ENCODE peak calls at places on chromosomes 6 and 20, in six cellular contexts. One of them, this sample, is unnamed.

GRCh38 chr6:137170266-137171052 is 3.0 kb downstream of the IL22RA2 start:
- DNase-seq in transverse colon: no peak
- DNase-seq in breast epithelium: no peak
- DNase-seq in heart right ventricle: no peak
- DNase-seq in fibroblast of the aortic adventitia: no peak
- DNase-seq in fibroblast of mammary gland: no peak
- DNase-seq in this sample: no peak

GRCh38 chr20:58900292-58900931 is 47.9 kb downstream of the GNAS start:
- DNase-seq in transverse colon: no peak
- DNase-seq in breast epithelium: no peak
- DNase-seq in heart right ventricle: no peak
- DNase-seq in fibroblast of the aortic adventitia: no peak
- DNase-seq in fibroblast of mammary gland: no peak
- DNase-seq in this sample: no peak

GRCh38 chr20:32449890-32450401 is 91.8 kb downstream of the ASXL1 start:
- DNase-seq in transverse colon: no peak
- DNase-seq in breast epithelium: no peak
- DNase-seq in heart right ventricle: no peak
- DNase-seq in fibroblast of the aortic adventitia: no peak
- DNase-seq in fibroblast of mammary gland: no peak
- DNase-seq in this sample: no peak

GRCh38 chr6:55953384-55953783 is 78.0 kb upstream of the BMP5 start:
- DNase-seq in transverse colon: no peak
- DNase-seq in breast epithelium: no peak
- DNase-seq in heart right ventricle: no peak
- DNase-seq in fibroblast of the aortic adventitia: peak; percentile 82
- DNase-seq in fibroblast of mammary gland: peak; percentile 82
- DNase-seq in this sample: no peak

GRCh38 chr20:5433352-5433751 is 116.6 kb upstream of the PROKR2 start:
- DNase-seq in transverse colon: no peak
- DNase-seq in breast epithelium: no peak
- DNase-seq in heart right ventricle: no peak
- DNase-seq in fibroblast of the aortic adventitia: no peak
- DNase-seq in fibroblast of mammary gland: no peak
- DNase-seq in this sample: no peak

GRCh38 chr6:14025160-14025559 is 92.4 kb upstream of the CD83 start:
- DNase-seq in transverse colon: no peak
- DNase-seq in breast epithelium: no peak
- DNase-seq in heart right ventricle: no peak
- DNase-seq in fibroblast of the aortic adventitia: no peak
- DNase-seq in fibroblast of mammary gland: no peak
- DNase-seq in this sample: no peak

GRCh38 chr6:26273673-26274595 is 91.1 kb upstream of the BTN3A2 start:
- DNase-seq in transverse colon: no peak
- DNase-seq in breast epithelium: no peak
- DNase-seq in heart right ventricle: no peak
- DNase-seq in fibroblast of the aortic adventitia: peak; percentile 53
- DNase-seq in fibroblast of mammary gland: peak; percentile 25
- DNase-seq in this sample: no peak

GRCh38 chr20:4040283-4041179 is 25.2 kb upstream of the RNF24 start:
- DNase-seq in transverse colon: peak; percentile 29
- DNase-seq in breast epithelium: no peak
- DNase-seq in heart right ventricle: no peak
- DNase-seq in fibroblast of the aortic adventitia: peak; percentile 61
- DNase-seq in fibroblast of mammary gland: peak; percentile 70
- DNase-seq in this sample: no peak

GRCh38 chr20:57410398-57411323 is 19.5 kb downstream of the RBM38 start:
- DNase-seq in transverse colon: no peak
- DNase-seq in breast epithelium: no peak
- DNase-seq in heart right ventricle: no peak
- DNase-seq in fibroblast of the aortic adventitia: no peak
- DNase-seq in fibroblast of mammary gland: no peak
- DNase-seq in this sample: peak; percentile 32

GRCh38 chr6:125153541-125154183 is at the start of gene TPD52L1:
- DNase-seq in transverse colon: peak; percentile 81
- DNase-seq in breast epithelium: peak; percentile 85
- DNase-seq in heart right ventricle: peak; percentile 81
- DNase-seq in fibroblast of the aortic adventitia: peak; percentile 67
- DNase-seq in fibroblast of mammary gland: peak; percentile 54
- DNase-seq in this sample: peak; percentile 83

GRCh38 chr6:170575250-170575649 is 9.2 kb downstream of the PDCD2 start:
- DNase-seq in transverse colon: no peak
- DNase-seq in breast epithelium: no peak
- DNase-seq in heart right ventricle: no peak
- DNase-seq in fibroblast of the aortic adventitia: peak; percentile 8
- DNase-seq in fibroblast of mammary gland: peak; percentile 29
- DNase-seq in this sample: no peak

GRCh38 chr6:155795173-155795796 is 339.6 kb upstream of the NOX3 start:
- DNase-seq in transverse colon: no peak
- DNase-seq in breast epithelium: no peak
- DNase-seq in heart right ventricle: no peak
- DNase-seq in fibroblast of the aortic adventitia: peak; percentile 67
- DNase-seq in fibroblast of mammary gland: no peak
- DNase-seq in this sample: no peak

GRCh38 chr20:32902456-32903420 is 44.0 kb downstream of the EFCAB8 start:
- DNase-seq in transverse colon: peak; percentile 44
- DNase-seq in breast epithelium: no peak
- DNase-seq in heart right ventricle: peak; percentile 32
- DNase-seq in fibroblast of the aortic adventitia: peak; percentile 56
- DNase-seq in fibroblast of mammary gland: peak; percentile 51
- DNase-seq in this sample: peak; percentile 67

GRCh38 chr6:132715204-132715603 is 1.3 kb upstream of the VNN1 start:
- DNase-seq in transverse colon: peak; percentile 13
- DNase-seq in breast epithelium: no peak
- DNase-seq in heart right ventricle: no peak
- DNase-seq in fibroblast of the aortic adventitia: peak; percentile 52
- DNase-seq in fibroblast of mammary gland: peak; percentile 71
- DNase-seq in this sample: peak; percentile 12
- TF ChIP-seq CTCF in transverse colon: no peak
- TF ChIP-seq CTCF in breast epithelium: no peak
- TF ChIP-seq CTCF in heart right ventricle: peak; percentile 39
- TF ChIP-seq CTCF in fibroblast of the aortic adventitia: peak; percentile 35
- TF ChIP-seq CTCF in fibroblast of mammary gland: peak; percentile 48
- TF ChIP-seq CTCF in this sample: no peak

DNA sequence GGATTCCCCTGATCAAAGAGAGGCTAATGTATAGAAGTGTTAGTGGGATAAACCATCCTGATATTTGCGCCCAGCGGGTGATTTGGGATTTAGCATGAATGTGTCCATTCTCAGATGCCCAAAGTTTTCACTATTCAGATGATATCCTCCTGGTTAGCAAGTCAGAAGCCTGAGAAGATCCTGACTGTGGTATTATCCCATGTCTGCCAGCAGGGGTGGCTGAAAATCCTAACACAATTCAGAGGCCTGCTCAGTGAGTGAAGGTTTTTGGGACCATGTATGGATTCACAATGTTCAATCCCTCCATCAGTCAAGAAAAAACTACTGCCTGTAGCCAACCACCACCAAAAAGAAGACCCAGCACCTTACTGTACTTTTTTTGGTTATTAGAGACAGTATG is 34.1 kb upstream of the SPACA1 start:
- DNase-seq in transverse colon: no peak
- DNase-seq in breast epithelium: no peak
- DNase-seq in heart right ventricle: no peak
- DNase-seq in fibroblast of the aortic adventitia: no peak
- DNase-seq in fibroblast of mammary gland: no peak
- DNase-seq in this sample: no peak
- TF ChIP-seq CTCF in transverse colon: no peak
- TF ChIP-seq CTCF in breast epithelium: no peak
- TF ChIP-seq CTCF in heart right ventricle: no peak
- TF ChIP-seq CTCF in fibroblast of the aortic adventitia: no peak
- TF ChIP-seq CTCF in fibroblast of mammary gland: no peak
- TF ChIP-seq CTCF in this sample: no peak

GRCh38 chr6:116115781-116116180 is 10.2 kb downstream of the COL10A1 start:
- DNase-seq in transverse colon: no peak
- DNase-seq in breast epithelium: no peak
- DNase-seq in heart right ventricle: no peak
- DNase-seq in fibroblast of the aortic adventitia: peak; percentile 31
- DNase-seq in fibroblast of mammary gland: peak; percentile 24
- DNase-seq in this sample: no peak
- TF ChIP-seq CTCF in transverse colon: no peak
- TF ChIP-seq CTCF in breast epithelium: no peak
- TF ChIP-seq CTCF in heart right ventricle: peak; percentile 31
- TF ChIP-seq CTCF in fibroblast of the aortic adventitia: peak; percentile 51
- TF ChIP-seq CTCF in fibroblast of mammary gland: peak; percentile 42
- TF ChIP-seq CTCF in this sample: peak; percentile 26

DNA sequence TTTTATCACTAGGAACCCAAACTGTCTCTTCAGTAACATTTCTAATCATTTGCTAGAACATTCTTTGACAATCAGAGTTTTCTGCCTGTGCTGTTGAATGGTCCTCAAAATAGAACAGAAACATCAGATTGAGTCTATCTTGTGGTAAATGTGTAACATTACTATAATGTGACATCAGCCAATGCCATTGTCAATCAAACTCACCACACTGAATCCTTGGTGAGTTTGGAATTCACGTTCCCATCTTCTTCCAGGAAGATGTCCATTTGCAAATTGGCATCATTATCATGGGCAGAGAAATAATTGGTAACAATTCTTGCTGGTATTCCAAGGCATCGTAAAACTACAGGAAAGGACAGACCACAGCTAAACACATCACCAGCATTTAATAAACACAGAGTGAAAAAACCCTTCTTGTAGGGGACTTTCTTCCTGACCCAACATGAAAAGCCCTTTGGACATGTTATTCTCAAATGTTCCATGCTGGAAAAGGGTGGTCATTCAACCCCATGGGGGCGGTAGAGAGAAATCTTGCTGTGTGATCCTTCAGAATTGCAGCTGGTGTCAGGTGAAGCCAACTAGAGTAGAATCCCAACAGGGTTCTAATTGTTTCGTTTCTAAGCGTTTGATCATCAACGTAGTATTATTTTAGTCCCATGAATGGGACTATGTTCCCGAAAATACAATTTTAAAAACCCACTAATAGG is 98.5 kb downstream of the F13A1 start:
- DNase-seq in transverse colon: peak; percentile 21
- DNase-seq in breast epithelium: no peak
- DNase-seq in heart right ventricle: no peak
- DNase-seq in fibroblast of the aortic adventitia: no peak
- DNase-seq in fibroblast of mammary gland: no peak
- DNase-seq in this sample: peak; percentile 30
- TF ChIP-seq CTCF in transverse colon: peak; percentile 29
- TF ChIP-seq CTCF in breast epithelium: no peak
- TF ChIP-seq CTCF in heart right ventricle: peak; percentile 37
- TF ChIP-seq CTCF in fibroblast of the aortic adventitia: no peak
- TF ChIP-seq CTCF in fibroblast of mammary gland: peak; percentile 14
- TF ChIP-seq CTCF in this sample: peak; percentile 49